ENCODE peak calls at places on chromosomes 5 and 9, in four cellular contexts. U is tibial artery; V is CD4-positive, CD25-positive, alpha-beta regulatory T cell; L is IMR-90. H is an unnamed sample.

GRCh38 chr5:147906326-147907095 is at the start of gene C5orf46:
- DNase-seq in U (no peak), V (no peak), L (peak; percentile 57), H (no peak)

GRCh38 chr5:89287964-89288363 is 405.0 kb upstream of the MEF2C start:
- DNase-seq in U (no peak), V (no peak), L (no peak), H (no peak)

GRCh38 chr9:86405086-86405491 is 50.9 kb upstream of the TUT7 start:
- DNase-seq in U (no peak), V (no peak), L (no peak), H (no peak)

GRCh38 chr5:168422431-168422830 is 63.8 kb upstream of the RARS1 start:
- DNase-seq in U (no peak), V (no peak), L (no peak), H (no peak)

GRCh38 chr5:146081685-146082084 is 23.7 kb downstream of the PLAC8L1 start:
- DNase-seq in U (no peak), V (no peak), L (no peak), H (no peak)

GRCh38 chr5:55982957-55983381 is 11.8 kb downstream of the IL6ST start:
- DNase-seq in U (no peak), V (no peak), L (no peak), H (no peak)

GRCh38 chr5:132211787-132212186 is 15.9 kb downstream of the P4HA2 start:
- DNase-seq in U (no peak), V (no peak), L (no peak), H (no peak)

GRCh38 chr5:147892696-147893296 is 13.5 kb downstream of the C5orf46 start:
- DNase-seq in U (no peak), V (no peak), L (peak; percentile 1), H (no peak)

GRCh38 chr5:96861044-96861443 is 15.3 kb upstream of the ERAP2 start:
- DNase-seq in U (no peak), V (no peak), L (no peak), H (no peak)

GRCh38 chr9:83677596-83677995 is 30.2 kb downstream of the UBQLN1 start:
- DNase-seq in U (no peak), V (no peak), L (no peak), H (no peak)

GRCh38 chr5:76818844-76819831 is at the start of gene F2RL1:
- DNase-seq in U (peak; percentile 22), V (peak; percentile 40), L (peak; percentile 73), H (peak; percentile 52)

GRCh38 chr5:36059571-36060515 is 6.8 kb downstream of the UGT3A2 start:
- DNase-seq in U (no peak), V (no peak), L (no peak), H (no peak)

GRCh38 chr5:2747372-2748179 is 3.9 kb downstream of the IRX2 start:
- DNase-seq in U (no peak), V (no peak), L (no peak), H (no peak)

GRCh38 chr5:2742921-2743679 is 8.4 kb downstream of the IRX2 start:
- DNase-seq in U (no peak), V (no peak), L (no peak), H (no peak)

GRCh38 chr5:2746642-2747041 is 4.8 kb downstream of the IRX2 start:
- DNase-seq in U (no peak), V (no peak), L (no peak), H (no peak)

GRCh38 chr5:2741946-2742345 is 9.5 kb downstream of the IRX2 start:
- DNase-seq in U (no peak), V (no peak), L (no peak), H (no peak)

GRCh38 chr5:2744485-2744884 is 7.0 kb downstream of the IRX2 start:
- DNase-seq in U (no peak), V (no peak), L (no peak), H (no peak)
- H3K4me3 ChIP-seq in U (no peak overlapping the region), V (no peak overlapping the region), L (no peak overlapping the region), H (no peak overlapping the region)

GRCh38 chr5:133841831-133842750 is 126.3 kb downstream of the C5orf15 start:
- DNase-seq in U (no peak), V (no peak), L (no peak), H (no peak)

GRCh38 chr5:133838286-133838685 is 130.1 kb downstream of the C5orf15 start:
- DNase-seq in U (no peak), V (no peak), L (no peak), H (no peak)

GRCh38 chr5:133839721-133840120 is 128.7 kb downstream of the C5orf15 start:
- DNase-seq in U (no peak), V (no peak), L (no peak), H (no peak)

GRCh38 chr5:133839090-133839489 is 129.3 kb downstream of the C5orf15 start:
- DNase-seq in U (no peak), V (no peak), L (no peak), H (no peak)

GRCh38 chr5:133840168-133840567 is 128.3 kb downstream of the C5orf15 start:
- DNase-seq in U (no peak), V (no peak), L (no peak), H (no peak)
- H3K27me3 ChIP-seq in U (peaks cover 5% of the 10 kb centered on the region), V (peaks cover 6% of the 10 kb centered on the region), L (peaks cover 6% of the 10 kb centered on the region), H (no peaks in the 10 kb centered on the region)

DNA sequence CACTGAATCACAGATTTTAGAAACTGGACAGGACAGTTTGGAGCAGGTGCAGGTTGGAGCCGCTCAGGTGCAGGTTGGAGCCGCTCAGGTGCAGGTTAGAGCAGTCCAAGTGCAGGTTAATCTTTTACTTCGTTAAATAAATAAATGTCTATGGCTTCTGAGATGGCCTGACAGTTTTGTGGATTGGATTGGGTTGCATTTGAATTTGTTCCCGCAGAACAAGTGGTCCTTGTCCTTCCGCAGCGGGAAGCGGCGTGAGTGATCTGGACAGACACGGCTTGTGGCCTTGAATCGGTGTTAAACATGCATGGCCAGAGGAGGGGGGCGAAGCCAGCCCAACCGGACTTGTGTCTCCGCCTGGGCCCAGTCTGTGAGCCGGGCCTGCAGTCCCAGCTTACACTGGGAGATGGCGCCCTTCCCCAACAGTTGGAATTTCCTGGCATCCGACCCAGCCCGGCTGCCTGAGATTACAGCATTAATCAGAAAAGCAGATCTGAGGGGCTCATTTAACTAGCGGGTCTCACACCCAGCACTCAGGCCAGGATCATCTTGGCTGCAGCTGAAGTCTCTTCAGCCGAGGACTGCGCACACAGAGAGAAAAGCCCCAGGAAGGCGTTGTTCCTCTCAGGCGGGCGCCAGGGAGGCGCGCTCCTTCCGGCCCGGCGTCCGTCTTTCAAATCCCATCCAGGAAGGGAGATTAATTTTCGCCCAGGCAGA is 1.5 kb upstream of the OLFM1 start:
- DNase-seq in U (peak; percentile 78), V (peak; percentile 36), L (peak; percentile 43), H (no peak)
- H3K4me3 ChIP-seq in U (no peak overlapping the region), V (no peak overlapping the region), L (no peak overlapping the region), H (no peak overlapping the region)

DNA sequence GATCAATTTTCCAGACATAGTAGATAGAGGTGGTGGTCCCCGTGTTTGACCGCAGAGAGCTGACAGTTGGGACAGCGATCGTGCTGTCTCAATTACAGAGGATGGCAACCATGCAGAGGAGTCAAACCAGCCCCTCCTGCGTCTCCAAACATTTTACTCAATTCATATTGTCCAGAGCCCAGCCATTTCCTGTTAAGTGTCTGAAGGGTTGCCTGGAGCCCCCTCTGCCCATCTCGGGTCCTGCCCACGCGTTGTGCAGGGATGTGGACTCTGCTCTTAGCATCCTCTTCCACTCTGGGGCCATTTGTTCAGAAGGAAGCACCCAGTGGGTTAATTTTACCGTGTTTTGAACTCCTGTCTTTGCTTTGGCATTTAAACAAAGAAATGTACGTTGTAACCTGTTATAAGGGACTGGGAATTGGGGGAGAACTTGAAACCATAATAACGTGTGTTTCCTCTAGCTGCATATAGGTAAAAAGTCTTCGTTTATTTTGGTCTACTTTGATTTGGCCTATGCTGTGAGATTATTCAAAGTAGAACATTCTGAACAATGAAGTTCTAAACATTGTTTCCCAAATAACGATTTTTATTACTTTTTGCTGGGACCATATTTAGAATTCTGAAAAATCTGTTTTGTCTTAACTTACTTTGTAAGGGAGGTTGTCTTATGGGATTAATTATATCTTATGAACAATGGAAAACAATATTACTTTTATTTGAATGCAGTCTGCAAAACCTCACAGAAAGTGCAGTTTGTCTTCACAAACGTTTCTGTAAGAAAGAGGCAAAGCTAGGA is 901 bp downstream of the EGFLAM start:
- DNase-seq in U (no peak), V (no peak), L (no peak), H (no peak)
- H3K27me3 ChIP-seq in U (peaks cover 46% of the 10 kb centered on the region), V (peaks cover 26% of the 10 kb centered on the region), L (peaks cover 55% of the 10 kb centered on the region), H (peaks cover 5% of the 10 kb centered on the region)

GRCh38 chr5:74848553-74849025 is 17.6 kb downstream of the FAM169A start:
- DNase-seq in U (no peak), V (no peak), L (no peak), H (no peak)

GRCh38 chr5:74853256-74853655 is 12.9 kb downstream of the FAM169A start:
- DNase-seq in U (no peak), V (no peak), L (no peak), H (no peak)

GRCh38 chr5:74850016-74850415 is 16.2 kb downstream of the FAM169A start:
- DNase-seq in U (no peak), V (no peak), L (no peak), H (no peak)

GRCh38 chr5:74851684-74852353 is 14.4 kb downstream of the FAM169A start:
- DNase-seq in U (no peak), V (peak; percentile 68), L (peak; percentile 28), H (no peak)

GRCh38 chr5:74851026-74851425 is 15.2 kb downstream of the FAM169A start:
- DNase-seq in U (no peak), V (peak; percentile 32), L (no peak), H (no peak)
- H3K4me3 ChIP-seq in U (no peak overlapping the region), V (peak overlapping the region; percentile 66), L (no peak overlapping the region), H (no peak overlapping the region)

H was measured in effector memory CD4-positive, alpha-beta T cell.